ENCODE peak calls at places on chromosomes 7 and 10, in nine cellular contexts. One of them, this sample, is unnamed. For H3K27me3, the result is how much of the 10 kb centered on the place peaks cover.

GRCh38 chr7:92135100-92135429 is 788 bp upstream of the CYP51A1 start:
- DNase-seq in Panc1: peak
- DNase-seq in mesendoderm: no peak
- DNase-seq in brain microvascular endothelial cell: peak
- DNase-seq in neural progenitor cell: peak
- DNase-seq in neuronal stem cell: no peak
- DNase-seq in stomach: peak
- DNase-seq in cardiac muscle cell: peak
- DNase-seq in CD8-positive, alpha-beta T cell: no peak
- DNase-seq in this sample: peak

GRCh38 chr7:92875171-92875570 is 38.8 kb upstream of the CDK6 start:
- DNase-seq in Panc1: no peak
- DNase-seq in mesendoderm: no peak
- DNase-seq in brain microvascular endothelial cell: no peak
- DNase-seq in neural progenitor cell: no peak
- DNase-seq in neuronal stem cell: no peak
- DNase-seq in stomach: no peak
- DNase-seq in cardiac muscle cell: no peak
- DNase-seq in CD8-positive, alpha-beta T cell: no peak
- DNase-seq in this sample: no peak

GRCh38 chr7:37275086-37275485 is 173.6 kb downstream of the ELMO1 start:
- DNase-seq in Panc1: no peak
- DNase-seq in mesendoderm: peak
- DNase-seq in brain microvascular endothelial cell: no peak
- DNase-seq in neural progenitor cell: no peak
- DNase-seq in neuronal stem cell: no peak
- DNase-seq in stomach: no peak
- DNase-seq in cardiac muscle cell: no peak
- DNase-seq in CD8-positive, alpha-beta T cell: no peak
- DNase-seq in this sample: no peak

GRCh38 chr10:123663522-123663921 is 2.6 kb upstream of the GPR26 start:
- DNase-seq in Panc1: no peak
- DNase-seq in mesendoderm: no peak
- DNase-seq in brain microvascular endothelial cell: no peak
- DNase-seq in neural progenitor cell: no peak
- DNase-seq in neuronal stem cell: no peak
- DNase-seq in stomach: no peak
- DNase-seq in cardiac muscle cell: no peak
- DNase-seq in CD8-positive, alpha-beta T cell: no peak
- DNase-seq in this sample: no peak

GRCh38 chr10:104035817-104036384 is 49.8 kb downstream of the COL17A1 start:
- DNase-seq in Panc1: no peak
- DNase-seq in mesendoderm: no peak
- DNase-seq in brain microvascular endothelial cell: no peak
- DNase-seq in neural progenitor cell: no peak
- DNase-seq in neuronal stem cell: no peak
- DNase-seq in stomach: no peak
- DNase-seq in cardiac muscle cell: no peak
- DNase-seq in CD8-positive, alpha-beta T cell: no peak
- DNase-seq in this sample: no peak

GRCh38 chr10:103204353-103205255 is 11.5 kb upstream of the NT5C2 start:
- DNase-seq in Panc1: no peak
- DNase-seq in mesendoderm: peak
- DNase-seq in brain microvascular endothelial cell: peak
- DNase-seq in neural progenitor cell: peak
- DNase-seq in neuronal stem cell: peak
- DNase-seq in stomach: no peak
- DNase-seq in cardiac muscle cell: no peak
- DNase-seq in CD8-positive, alpha-beta T cell: no peak
- DNase-seq in this sample: no peak

GRCh38 chr10:102814873-102815661 is 22.1 kb downstream of the CYP17A1 start:
- DNase-seq in Panc1: no peak
- DNase-seq in mesendoderm: no peak
- DNase-seq in brain microvascular endothelial cell: peak
- DNase-seq in neural progenitor cell: no peak
- DNase-seq in neuronal stem cell: no peak
- DNase-seq in stomach: peak
- DNase-seq in cardiac muscle cell: peak
- DNase-seq in CD8-positive, alpha-beta T cell: no peak
- DNase-seq in this sample: peak

GRCh38 chr10:108104697-108105096 is 940.2 kb upstream of the SORCS1 start:
- DNase-seq in Panc1: no peak
- DNase-seq in mesendoderm: no peak
- DNase-seq in brain microvascular endothelial cell: no peak
- DNase-seq in neural progenitor cell: no peak
- DNase-seq in neuronal stem cell: no peak
- DNase-seq in stomach: no peak
- DNase-seq in cardiac muscle cell: no peak
- DNase-seq in CD8-positive, alpha-beta T cell: no peak
- DNase-seq in this sample: no peak

GRCh38 chr7:94810496-94810895 is 96.9 kb upstream of the PPP1R9A start:
- DNase-seq in Panc1: no peak
- DNase-seq in mesendoderm: no peak
- DNase-seq in brain microvascular endothelial cell: no peak
- DNase-seq in neural progenitor cell: no peak
- DNase-seq in neuronal stem cell: no peak
- DNase-seq in stomach: no peak
- DNase-seq in cardiac muscle cell: no peak
- DNase-seq in CD8-positive, alpha-beta T cell: no peak
- DNase-seq in this sample: no peak

GRCh38 chr7:424961-425793 is 94.5 kb downstream of the PDGFA start:
- DNase-seq in Panc1: no peak
- DNase-seq in mesendoderm: no peak
- DNase-seq in brain microvascular endothelial cell: peak
- DNase-seq in neural progenitor cell: no peak
- DNase-seq in neuronal stem cell: no peak
- DNase-seq in stomach: no peak
- DNase-seq in cardiac muscle cell: no peak
- DNase-seq in CD8-positive, alpha-beta T cell: no peak
- DNase-seq in this sample: no peak

GRCh38 chr10:98638920-98639319 is 192.2 kb upstream of the HPS1 start:
- DNase-seq in Panc1: no peak
- DNase-seq in mesendoderm: no peak
- DNase-seq in brain microvascular endothelial cell: no peak
- DNase-seq in neural progenitor cell: no peak
- DNase-seq in neuronal stem cell: no peak
- DNase-seq in stomach: no peak
- DNase-seq in cardiac muscle cell: no peak
- DNase-seq in CD8-positive, alpha-beta T cell: no peak
- DNase-seq in this sample: no peak

GRCh38 chr7:109529712-109530111 is 960.0 kb downstream of the DNAJB9 start:
- DNase-seq in Panc1: no peak
- DNase-seq in mesendoderm: peak
- DNase-seq in brain microvascular endothelial cell: no peak
- DNase-seq in neural progenitor cell: no peak
- DNase-seq in neuronal stem cell: no peak
- DNase-seq in stomach: no peak
- DNase-seq in cardiac muscle cell: no peak
- DNase-seq in CD8-positive, alpha-beta T cell: no peak
- DNase-seq in this sample: no peak
- H3K27me3 ChIP-seq in Panc1: under half
- H3K27me3 ChIP-seq in mesendoderm: under half
- H3K27me3 ChIP-seq in brain microvascular endothelial cell: under half
- H3K27me3 ChIP-seq in neural progenitor cell: under half
- H3K27me3 ChIP-seq in neuronal stem cell: under half
- H3K27me3 ChIP-seq in stomach: under half
- H3K27me3 ChIP-seq in cardiac muscle cell: under half
- H3K27me3 ChIP-seq in CD8-positive, alpha-beta T cell: under half
- H3K27me3 ChIP-seq in this sample: under half

GRCh38 chr10:133042061-133042460 is 45.7 kb upstream of the ADGRA1 start:
- DNase-seq in Panc1: no peak
- DNase-seq in mesendoderm: no peak
- DNase-seq in brain microvascular endothelial cell: no peak
- DNase-seq in neural progenitor cell: no peak
- DNase-seq in neuronal stem cell: no peak
- DNase-seq in stomach: no peak
- DNase-seq in cardiac muscle cell: no peak
- DNase-seq in CD8-positive, alpha-beta T cell: no peak
- DNase-seq in this sample: no peak

GRCh38 chr10:133041101-133041500 is 46.6 kb upstream of the ADGRA1 start:
- DNase-seq in Panc1: no peak
- DNase-seq in mesendoderm: no peak
- DNase-seq in brain microvascular endothelial cell: no peak
- DNase-seq in neural progenitor cell: no peak
- DNase-seq in neuronal stem cell: no peak
- DNase-seq in stomach: no peak
- DNase-seq in cardiac muscle cell: no peak
- DNase-seq in CD8-positive, alpha-beta T cell: no peak
- DNase-seq in this sample: no peak

GRCh38 chr10:133038276-133038823 is 49.4 kb upstream of the ADGRA1 start:
- DNase-seq in Panc1: no peak
- DNase-seq in mesendoderm: no peak
- DNase-seq in brain microvascular endothelial cell: no peak
- DNase-seq in neural progenitor cell: no peak
- DNase-seq in neuronal stem cell: no peak
- DNase-seq in stomach: no peak
- DNase-seq in cardiac muscle cell: no peak
- DNase-seq in CD8-positive, alpha-beta T cell: no peak
- DNase-seq in this sample: no peak

GRCh38 chr10:133039823-133040704 is 47.7 kb upstream of the ADGRA1 start:
- DNase-seq in Panc1: no peak
- DNase-seq in mesendoderm: no peak
- DNase-seq in brain microvascular endothelial cell: no peak
- DNase-seq in neural progenitor cell: no peak
- DNase-seq in neuronal stem cell: no peak
- DNase-seq in stomach: no peak
- DNase-seq in cardiac muscle cell: no peak
- DNase-seq in CD8-positive, alpha-beta T cell: no peak
- DNase-seq in this sample: no peak

DNA sequence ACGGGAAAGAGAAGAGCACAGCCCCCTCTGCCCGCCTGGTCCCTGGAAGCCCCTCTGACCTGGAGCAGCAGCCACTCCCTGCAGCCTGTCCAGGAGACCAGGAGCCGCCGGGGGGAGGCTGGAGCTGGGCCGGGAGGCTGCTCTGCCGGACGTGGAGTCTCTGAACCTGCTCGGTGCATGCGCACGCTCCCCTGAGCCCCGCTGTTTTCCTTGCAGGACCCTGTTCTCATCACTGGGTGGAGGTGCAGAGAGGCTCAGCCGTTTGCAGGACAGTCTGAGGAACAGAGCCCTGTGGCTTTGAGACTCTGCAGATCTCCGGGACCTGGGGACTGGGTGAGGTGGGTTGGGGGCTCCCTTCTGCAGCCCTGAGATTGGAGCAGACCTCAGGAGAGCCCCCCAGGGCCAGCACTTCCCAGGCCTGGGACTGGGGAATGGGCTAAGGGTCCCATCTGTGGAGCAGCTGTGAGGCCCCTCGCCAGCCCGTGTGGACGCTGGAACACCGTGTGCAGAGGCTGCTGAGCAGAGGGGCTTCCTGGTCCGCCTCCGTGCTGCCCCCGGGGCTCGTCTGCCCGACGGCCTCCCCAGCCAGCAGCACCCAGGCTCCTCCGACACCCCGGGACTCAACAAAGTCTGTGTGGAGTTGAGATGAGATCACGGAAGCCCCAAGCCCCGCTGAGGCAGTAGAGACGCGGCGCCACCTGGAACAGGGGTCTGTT is 48.5 kb upstream of the ADGRA1 start:
- DNase-seq in Panc1: no peak
- DNase-seq in mesendoderm: peak
- DNase-seq in brain microvascular endothelial cell: no peak
- DNase-seq in neural progenitor cell: peak
- DNase-seq in neuronal stem cell: no peak
- DNase-seq in stomach: no peak
- DNase-seq in cardiac muscle cell: no peak
- DNase-seq in CD8-positive, alpha-beta T cell: no peak
- DNase-seq in this sample: no peak
- H3K27me3 ChIP-seq in Panc1: under half
- H3K27me3 ChIP-seq in mesendoderm: under half
- H3K27me3 ChIP-seq in brain microvascular endothelial cell: under half
- H3K27me3 ChIP-seq in neural progenitor cell: under half
- H3K27me3 ChIP-seq in neuronal stem cell: under half
- H3K27me3 ChIP-seq in stomach: under half
- H3K27me3 ChIP-seq in cardiac muscle cell: under half
- H3K27me3 ChIP-seq in CD8-positive, alpha-beta T cell: under half
- H3K27me3 ChIP-seq in this sample: under half

DNA sequence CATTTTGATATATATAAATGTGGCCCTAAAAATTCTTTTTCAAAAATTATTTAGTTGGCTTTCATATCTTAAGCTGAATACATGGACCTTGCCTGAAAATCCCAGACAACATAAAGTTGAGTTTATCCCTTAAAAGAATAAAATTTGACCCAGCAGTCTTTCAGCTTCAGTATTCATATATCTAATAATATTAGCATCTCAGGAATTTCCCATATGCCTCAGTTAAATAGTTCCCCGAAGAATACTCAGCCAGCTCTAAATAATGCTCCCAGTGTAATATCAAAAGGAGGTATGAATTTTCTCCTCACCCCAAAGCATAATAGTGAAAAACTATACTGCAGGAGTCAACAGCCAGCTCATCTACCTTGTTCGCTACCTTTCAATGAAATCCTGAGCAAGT is 146.0 kb downstream of the CTNNA3 start:
- DNase-seq in Panc1: no peak
- DNase-seq in mesendoderm: no peak
- DNase-seq in brain microvascular endothelial cell: no peak
- DNase-seq in neural progenitor cell: no peak
- DNase-seq in neuronal stem cell: no peak
- DNase-seq in stomach: no peak
- DNase-seq in cardiac muscle cell: no peak
- DNase-seq in CD8-positive, alpha-beta T cell: no peak
- DNase-seq in this sample: no peak
- H3K27me3 ChIP-seq in Panc1: under half
- H3K27me3 ChIP-seq in mesendoderm: under half
- H3K27me3 ChIP-seq in brain microvascular endothelial cell: under half
- H3K27me3 ChIP-seq in neural progenitor cell: under half
- H3K27me3 ChIP-seq in neuronal stem cell: under half
- H3K27me3 ChIP-seq in stomach: under half
- H3K27me3 ChIP-seq in cardiac muscle cell: under half
- H3K27me3 ChIP-seq in CD8-positive, alpha-beta T cell: under half
- H3K27me3 ChIP-seq in this sample: under half

GRCh38 chr7:127253289-127254162 is 785 bp upstream of the GRM8 start:
- DNase-seq in Panc1: peak
- DNase-seq in mesendoderm: peak
- DNase-seq in brain microvascular endothelial cell: peak
- DNase-seq in neural progenitor cell: peak
- DNase-seq in neuronal stem cell: peak
- DNase-seq in stomach: peak
- DNase-seq in cardiac muscle cell: peak
- DNase-seq in CD8-positive, alpha-beta T cell: peak
- DNase-seq in this sample: peak

GRCh38 chr7:127252380-127252718 is 392 bp downstream of the GRM8 start:
- DNase-seq in Panc1: no peak
- DNase-seq in mesendoderm: no peak
- DNase-seq in brain microvascular endothelial cell: no peak
- DNase-seq in neural progenitor cell: peak
- DNase-seq in neuronal stem cell: peak
- DNase-seq in stomach: no peak
- DNase-seq in cardiac muscle cell: no peak
- DNase-seq in CD8-positive, alpha-beta T cell: no peak
- DNase-seq in this sample: no peak

GRCh38 chr7:127256326-127256725 is 3.6 kb upstream of the GRM8 start:
- DNase-seq in Panc1: no peak
- DNase-seq in mesendoderm: no peak
- DNase-seq in brain microvascular endothelial cell: no peak
- DNase-seq in neural progenitor cell: no peak
- DNase-seq in neuronal stem cell: no peak
- DNase-seq in stomach: no peak
- DNase-seq in cardiac muscle cell: no peak
- DNase-seq in CD8-positive, alpha-beta T cell: no peak
- DNase-seq in this sample: no peak

GRCh38 chr7:127252736-127253288 is at the start of gene GRM8:
- DNase-seq in Panc1: no peak
- DNase-seq in mesendoderm: peak
- DNase-seq in brain microvascular endothelial cell: peak
- DNase-seq in neural progenitor cell: peak
- DNase-seq in neuronal stem cell: peak
- DNase-seq in stomach: peak
- DNase-seq in cardiac muscle cell: peak
- DNase-seq in CD8-positive, alpha-beta T cell: no peak
- DNase-seq in this sample: no peak

GRCh38 chr7:127254163-127254684 is 1.5 kb upstream of the GRM8 start:
- DNase-seq in Panc1: no peak
- DNase-seq in mesendoderm: no peak
- DNase-seq in brain microvascular endothelial cell: no peak
- DNase-seq in neural progenitor cell: no peak
- DNase-seq in neuronal stem cell: no peak
- DNase-seq in stomach: no peak
- DNase-seq in cardiac muscle cell: no peak
- DNase-seq in CD8-positive, alpha-beta T cell: no peak
- DNase-seq in this sample: no peak
- H3K27me3 ChIP-seq in Panc1: under half
- H3K27me3 ChIP-seq in mesendoderm: under half
- H3K27me3 ChIP-seq in brain microvascular endothelial cell: under half
- H3K27me3 ChIP-seq in neural progenitor cell: half or more
- H3K27me3 ChIP-seq in neuronal stem cell: under half
- H3K27me3 ChIP-seq in stomach: under half
- H3K27me3 ChIP-seq in cardiac muscle cell: half or more
- H3K27me3 ChIP-seq in CD8-positive, alpha-beta T cell: under half
- H3K27me3 ChIP-seq in this sample: under half